ENCODE peak calls at places on chromosomes 7 and 10, in eight cellular contexts. M is MM.1S; R is heart left ventricle; C is fibroblast of the aortic adventitia; L is endothelial cell; X is HepG2; D is activated CD8-positive, alpha-beta T cell treated with anti-CD3 and anti-CD28 coated beads for 36 hours; W is osteocyte. P is an unnamed sample.

GRCh38 chr7:131328387-131329175 is 905 bp downstream of the MKLN1 start:
- DNase-seq in M (peak; percentile 20), R (no peak), C (peak; percentile 60), L (no peak), X (no peak), D (no peak), W (no peak), P (no peak)

GRCh38 chr7:143988986-143989745 is 11.0 kb upstream of the OR6B1 start:
- DNase-seq in M (no peak), R (no peak), C (peak; percentile 60), L (no peak), X (no peak), D (no peak), W (no peak), P (no peak)

GRCh38 chr7:90910136-90910535 is 314.0 kb downstream of the CDK14 start:
- DNase-seq in M (no peak), R (no peak), C (no peak), L (no peak), X (no peak), D (no peak), W (no peak), P (no peak)

GRCh38 chr7:142892941-142893340 is 7.4 kb upstream of the TRPV6 start:
- DNase-seq in M (no peak), R (no peak), C (no peak), L (no peak), X (no peak), D (no peak), W (peak; percentile 49), P (no peak)

GRCh38 chr10:62231371-62231770 is 37.3 kb downstream of the RTKN2 start:
- DNase-seq in M (no peak), R (no peak), C (peak; percentile 96), L (no peak), X (peak; percentile 6), D (no peak), W (no peak), P (no peak)

GRCh38 chr10:87863102-87863943 is at the start of the genes KLLN and PTEN:
- DNase-seq in M (peak; percentile 94), R (peak; percentile 93), C (peak; percentile 92), L (peak; percentile 87), X (peak; percentile 79), D (peak; percentile 85), W (peak; percentile 96), P (peak; percentile 48)

GRCh38 chr7:109763611-109764010 is 1193.9 kb downstream of the DNAJB9 start:
- DNase-seq in M (no peak), R (no peak), C (no peak), L (no peak), X (no peak), D (no peak), W (no peak), P (no peak)

GRCh38 chr10:49272251-49273081 is 26.5 kb upstream of the C10orf71 start:
- DNase-seq in M (no peak), R (peak; percentile 87), C (peak; percentile 49), L (no peak), X (no peak), D (peak; percentile 42), W (peak; percentile 82), P (no peak)

GRCh38 chr7:55100172-55100961 is 81.5 kb downstream of the EGFR start:
- DNase-seq in M (no peak), R (peak; percentile 97), C (peak; percentile 24), L (no peak), X (no peak), D (no peak), W (no peak), P (no peak)

GRCh38 chr7:28180031-28180363 is 598 bp downstream of the JAZF1 start:
- DNase-seq in M (no peak), R (no peak), C (no peak), L (no peak), X (no peak), D (no peak), W (no peak), P (no peak)

GRCh38 chr7:55964261-55964801 is at the start of gene NIPSNAP2:
- DNase-seq in M (peak; percentile 64), R (peak; percentile 70), C (peak; percentile 46), L (peak; percentile 84), X (no peak), D (peak; percentile 53), W (peak; percentile 91), P (no peak)

GRCh38 chr10:52771534-52772455 is 789 bp downstream of the MBL2 start:
- DNase-seq in M (no peak), R (no peak), C (no peak), L (no peak), X (peak; percentile 88), D (no peak), W (peak; percentile 27), P (no peak)

GRCh38 chr7:95922191-95922590 is 149.8 kb downstream of the DYNC1I1 start:
- DNase-seq in M (no peak), R (no peak), C (peak; percentile 22), L (no peak), X (no peak), D (no peak), W (no peak), P (no peak)

GRCh38 chr10:87915989-87916388 is 52.6 kb downstream of the PTEN start:
- DNase-seq in M (no peak), R (no peak), C (peak; percentile 40), L (no peak), X (no peak), D (no peak), W (no peak), P (no peak)

GRCh38 chr10:33810986-33811385 is 476.5 kb upstream of the NRP1 start:
- DNase-seq in M (no peak), R (no peak), C (no peak), L (no peak), X (no peak), D (no peak), W (no peak), P (no peak)

GRCh38 chr7:41574377-41574776 is 128.5 kb downstream of the INHBA start:
- DNase-seq in M (no peak), R (no peak), C (peak; percentile 49), L (no peak), X (no peak), D (no peak), W (no peak), P (no peak)

GRCh38 chr7:977326-978048 is 2.1 kb upstream of the COX19 start:
- DNase-seq in M (no peak), R (no peak), C (no peak), L (no peak), X (peak; percentile 98), D (no peak), W (no peak), P (no peak)

DNA sequence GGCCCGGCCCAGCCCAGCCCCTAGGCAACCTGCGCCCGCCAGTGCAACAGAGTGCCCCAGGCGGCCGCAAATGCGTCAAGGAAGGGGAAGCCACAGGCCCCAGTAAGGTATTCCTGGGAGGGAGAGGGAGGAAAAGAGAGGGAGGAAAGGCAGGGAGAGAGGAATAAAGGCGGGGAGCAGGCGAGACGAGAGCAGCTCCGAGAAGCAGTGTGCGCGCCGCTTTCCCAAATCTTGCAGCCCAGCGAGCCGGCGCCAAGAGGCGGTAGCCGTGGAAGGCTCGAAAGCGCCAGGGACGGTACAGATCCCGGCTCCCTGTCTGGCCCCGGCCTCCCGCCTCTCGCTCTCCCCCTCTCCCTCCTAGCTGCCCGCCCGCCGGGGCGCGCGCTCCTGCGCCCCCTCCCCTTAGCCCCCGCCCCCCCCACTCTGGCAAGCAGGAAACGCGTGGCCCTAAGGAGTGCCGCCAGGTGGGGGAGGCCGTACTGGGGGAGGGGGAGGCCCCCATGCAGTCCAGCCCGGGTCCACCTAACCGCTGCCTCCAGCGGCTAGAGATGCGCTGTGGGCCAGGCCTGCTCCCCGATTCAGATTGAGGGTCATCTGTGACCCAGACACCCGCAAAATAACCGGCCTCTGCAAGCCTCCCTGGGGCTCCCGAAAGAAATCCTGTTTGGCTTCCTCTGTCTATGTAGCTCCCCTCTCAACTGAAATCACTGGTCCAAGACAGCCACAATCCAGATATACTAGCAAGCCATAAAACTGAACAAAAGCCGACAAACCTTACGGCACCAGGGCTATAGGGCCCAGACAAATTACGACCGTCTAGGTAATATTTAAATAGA is 4.2 kb downstream of the HOXA10 start:
- DNase-seq in M (no peak), R (no peak), C (no peak), L (no peak), X (no peak), D (no peak), W (no peak), P (no peak)
- TF ChIP-seq CTCF in M (no peak), R (no peak), C (no peak), L (no peak), X (no peak), D (no peak), W (no peak), P (no peak)

DNA sequence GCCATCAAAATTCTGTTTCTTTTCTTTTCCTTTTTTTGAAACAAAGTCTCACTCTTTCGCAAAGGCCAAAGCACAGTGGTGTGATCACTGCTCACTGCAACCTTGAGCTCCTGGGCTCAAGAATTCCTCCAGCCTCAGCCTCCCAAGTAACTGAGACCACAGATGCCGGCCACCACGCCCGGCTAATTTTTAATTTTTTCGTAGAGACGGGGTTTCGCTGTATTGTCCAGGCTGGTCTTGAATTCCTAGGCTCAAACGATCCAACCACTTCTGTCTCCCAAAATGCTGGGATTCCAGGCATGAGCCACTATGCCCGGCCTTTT is 25.7 kb upstream of the TRIM56 start:
- DNase-seq in M (no peak), R (no peak), C (no peak), L (no peak), X (no peak), D (no peak), W (no peak), P (no peak)
- TF ChIP-seq CTCF in M (no peak), R (no peak), C (no peak), L (no peak), X (no peak), D (peak; percentile 46), W (peak; percentile 3), P (no peak)

GRCh38 chr10:114881916-114882315 is 56.1 kb upstream of the TRUB1 start:
- DNase-seq in M (no peak), R (no peak), C (no peak), L (no peak), X (no peak), D (no peak), W (no peak), P (no peak)

GRCh38 chr10:114879093-114879492 is 57.5 kb downstream of the FHIP2A start:
- DNase-seq in M (no peak), R (no peak), C (peak; percentile 55), L (no peak), X (no peak), D (no peak), W (no peak), P (no peak)

GRCh38 chr10:114881462-114881861 is 56.5 kb upstream of the TRUB1 start:
- DNase-seq in M (no peak), R (no peak), C (no peak), L (no peak), X (no peak), D (no peak), W (no peak), P (no peak)

GRCh38 chr10:114877301-114877644 is 55.7 kb downstream of the FHIP2A start:
- DNase-seq in M (no peak), R (no peak), C (no peak), L (no peak), X (no peak), D (no peak), W (no peak), P (no peak)

GRCh38 chr10:114879541-114880158 is 58.1 kb downstream of the FHIP2A start:
- DNase-seq in M (peak; percentile 53), R (no peak), C (peak; percentile 36), L (peak; percentile 64), X (peak; percentile 17), D (peak; percentile 71), W (no peak), P (no peak)
- TF ChIP-seq CTCF in M (peak; percentile 89), R (peak; percentile 57), C (peak; percentile 66), L (peak; percentile 48), X (peak; percentile 64), D (peak; percentile 69), W (peak; percentile 54), P (no peak)

GRCh38 chr10:72297968-72298773 is 24.4 kb downstream of the DDIT4 start:
- DNase-seq in M (peak; percentile 98), R (peak; percentile 100), C (peak; percentile 98), L (peak; percentile 95), X (no peak), D (peak; percentile 98), W (peak; percentile 99), P (peak; percentile 95)
- TF ChIP-seq CTCF in M (no peak), R (no peak), C (no peak), L (no peak), X (no peak), D (no peak), W (no peak), P (no peak)